ENCODE peak calls at places on chromosomes 1 and 21, in six cellular contexts. G is stimulated activated CD8-positive, alpha-beta memory T cell treated with anti-CD3 and anti-CD28 coated beads, Interleukin-12 subunit alpha, Interleukin-12 subunit beta, amount 100 ng/mL, for 4 hours; A is activated CD4-positive, alpha-beta T cell treated with anti-CD3 and anti-CD28 coated beads, Interleukin-2, amount 10 ng/mL, durations not matched to agents 7 days and 5 days; F is EH; D is non-pigmented ciliary epithelial cell; C is stimulated activated CD4-positive, alpha-beta T cell treated with anti-CD3 and anti-CD28 coated beads, Interleukin-4, amount 100 ng/mL, for 1 hour. Y is an unnamed sample.

GRCh38 chr1:158095737-158096335 is 84.9 kb upstream of the CD1D start:
- DNase-seq in A (peak), C (no peak), G (no peak), D (no peak), F (peak), Y (no peak)

GRCh38 chr1:225389850-225390249 is 38.0 kb downstream of the LBR start:
- DNase-seq in G (no peak), C (no peak), F (no peak), A (no peak), D (no peak), Y (no peak)

GRCh38 chr1:112618114-112618720 is 724 bp downstream of the ST7L start:
- DNase-seq in G (no peak), C (no peak), D (no peak), F (peak), A (peak), Y (no peak)

GRCh38 chr1:15261155-15262002 is 14.4 kb downstream of the FHAD1 start:
- DNase-seq in A (no peak), C (no peak), D (no peak), F (no peak), G (no peak), Y (no peak)

GRCh38 chr1:69535490-69535889 is 32.2 kb upstream of the LRRC7 start:
- DNase-seq in F (no peak), D (no peak), A (no peak), G (no peak), C (no peak), Y (no peak)

GRCh38 chr1:226702318-226702956 is 36.6 kb downstream of the ITPKB start:
- DNase-seq in C (no peak), A (no peak), G (no peak), F (peak), D (peak), Y (no peak)

GRCh38 chr1:27601771-27602509 is 2.0 kb downstream of the AHDC1 start:
- DNase-seq in D (no peak), G (no peak), F (peak), A (no peak), C (no peak), Y (no peak)

GRCh38 chr1:153633747-153634665 is at the start of gene CHTOP:
- DNase-seq in G (peak), A (peak), F (peak), D (peak), C (peak), Y (peak)

GRCh38 chr1:7450772-7451171 is 320.3 kb upstream of the VAMP3 start:
- DNase-seq in F (no peak), A (no peak), G (no peak), C (no peak), D (no peak), Y (no peak)

GRCh38 chr21:19328954-19329353 is 925.4 kb upstream of the TMPRSS15 start:
- DNase-seq in D (no peak), F (no peak), A (no peak), G (no peak), C (no peak), Y (no peak)

GRCh38 chr1:194535369-194535768 is 1349.0 kb upstream of the B3GALT2 start:
- DNase-seq in D (no peak), A (no peak), F (peak), C (no peak), G (no peak), Y (peak)

GRCh38 chr21:44836666-44837471 is 19.0 kb upstream of the SUMO3 start:
- DNase-seq in A (no peak), F (peak), D (no peak), G (no peak), C (no peak), Y (peak)